ENCODE peak calls at places on chromosome 20, in nine cellular contexts. I is transverse colon, B is MCF 10A, X is neural crest cell, A is mammary epithelial cell, V is IMR-90, Q is upper lobe of right lung, M is foreskin fibroblast, O is GM12865. F is an unnamed sample.

GRCh38 chr20:34311118-34312023 is 8.2 kb upstream of the AHCY start:
- DNase-seq in O (no peak), M (no peak), I (peak; percentile 86), X (peak; percentile 36), V (no peak), A (no peak), B (no peak), Q (no peak), F (no peak)

GRCh38 chr20:271069-271468 is 13.5 kb downstream of the DEFB132 start:
- DNase-seq in A (no peak), I (no peak), B (no peak), X (no peak), V (no peak), Q (no peak), M (no peak), O (no peak), F (no peak)

GRCh38 chr20:48877299-48877698 is 44.2 kb upstream of the ARFGEF2 start:
- DNase-seq in X (no peak), V (no peak), I (no peak), A (peak; percentile 35), B (no peak), Q (no peak), O (no peak), M (no peak), F (no peak)

GRCh38 chr20:4476903-4477302 is 244.8 kb upstream of the PRND start:
- DNase-seq in X (no peak), M (no peak), O (no peak), B (peak; percentile 39), I (no peak), V (no peak), Q (no peak), A (no peak), F (no peak)

GRCh38 chr20:13392391-13392790 is 171.3 kb downstream of the ISM1 start:
- DNase-seq in O (no peak), I (no peak), V (no peak), X (no peak), B (no peak), A (no peak), Q (no peak), M (no peak), F (no peak)

GRCh38 chr20:18101125-18101820 is 36.4 kb upstream of the KAT14 start:
- DNase-seq in M (no peak), O (no peak), A (no peak), B (no peak), Q (no peak), V (no peak), X (no peak), I (no peak), F (no peak)

GRCh38 chr20:45798935-45799642 is 7.3 kb downstream of the DNTTIP1 start:
- DNase-seq in M (no peak), A (peak; percentile 37), V (peak; percentile 42), B (peak; percentile 71), I (peak; percentile 73), X (peak; percentile 62), O (peak; percentile 69), Q (no peak), F (no peak)

GRCh38 chr20:47825011-47825762 is 39.9 kb upstream of the SULF2 start:
- DNase-seq in Q (no peak), M (no peak), B (no peak), V (no peak), X (no peak), A (no peak), I (no peak), O (no peak), F (no peak)

GRCh38 chr20:25000268-25000801 is 7.8 kb upstream of the APMAP start:
- DNase-seq in V (peak; percentile 44), O (no peak), I (peak; percentile 38), B (peak; percentile 73), A (peak; percentile 89), Q (peak; percentile 87), M (peak; percentile 79), X (no peak), F (peak; percentile 29)

GRCh38 chr20:50343490-50344179 is 153.0 kb downstream of the CEBPB start:
- DNase-seq in A (no peak), V (no peak), Q (no peak), O (no peak), I (no peak), X (no peak), M (no peak), B (no peak), F (no peak)

GRCh38 chr20:15703171-15703911 is 869.9 kb downstream of the KIF16B start:
- DNase-seq in B (peak; percentile 85), M (peak; percentile 79), Q (no peak), V (peak; percentile 87), O (peak; percentile 7), I (no peak), X (no peak), A (peak; percentile 96), F (peak; percentile 55)

GRCh38 chr20:54680872-54681297 is 205.5 kb downstream of the DOK5 start:
- DNase-seq in V (peak; percentile 35), O (peak; percentile 42), M (peak; percentile 6), Q (no peak), A (peak; percentile 10), X (peak; percentile 67), B (peak; percentile 52), I (peak; percentile 8), F (no peak)
- TF ChIP-seq CTCF in V (peak; percentile 60), O (peak; percentile 46), M (peak; percentile 69), Q (peak; percentile 67), A (peak; percentile 71), X (peak; percentile 91), B (peak; percentile 71), I (peak; percentile 50), F (peak; percentile 69)

DNA sequence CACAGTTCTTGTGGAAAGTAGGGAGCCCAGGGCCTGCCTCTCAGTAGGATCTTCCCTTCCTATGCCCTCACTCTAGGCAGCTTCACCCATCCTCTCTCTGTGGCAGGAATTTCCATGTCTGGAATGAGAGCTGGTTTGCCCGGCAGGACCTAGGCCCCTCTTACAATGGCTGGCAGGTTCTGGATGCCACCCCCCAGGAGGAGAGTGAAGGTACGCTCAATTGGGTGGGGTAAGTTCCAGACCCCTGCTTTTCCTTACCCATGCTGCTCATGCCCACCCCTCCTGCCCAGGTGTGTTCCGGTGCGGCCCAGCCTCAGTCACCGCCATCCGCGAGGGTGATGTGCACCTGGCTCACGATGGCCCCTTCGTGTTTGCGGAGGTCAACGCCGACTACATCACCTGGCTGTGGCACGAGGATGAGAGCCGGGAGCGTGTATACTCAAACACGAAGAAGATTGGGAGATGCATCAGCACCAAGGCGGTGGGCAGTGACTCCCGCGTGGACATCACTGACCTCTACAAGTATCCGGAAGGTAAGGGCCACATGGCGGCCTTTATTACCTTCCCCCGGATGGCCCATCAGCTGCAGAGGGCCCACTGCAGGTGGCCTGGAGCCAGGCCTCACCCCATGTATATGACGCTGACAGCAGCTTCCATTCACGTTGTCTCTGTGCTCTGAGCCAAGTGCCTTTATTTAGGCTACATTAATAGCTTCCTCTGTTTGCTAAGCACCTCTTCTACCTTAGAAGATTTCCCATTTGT is 22.8 kb downstream of the TGM6 start:
- DNase-seq in O (no peak), V (no peak), M (no peak), I (no peak), Q (no peak), A (no peak), B (no peak), X (no peak), F (no peak)
- TF ChIP-seq CTCF in O (no peak), V (no peak), M (no peak), I (no peak), Q (no peak), A (no peak), B (no peak), X (no peak), F (no peak)

GRCh38 chr20:38731738-38732113 is 7.4 kb downstream of the SLC32A1 start:
- DNase-seq in M (no peak), V (no peak), X (no peak), O (no peak), B (no peak), A (no peak), Q (no peak), I (no peak), F (no peak)
- TF ChIP-seq CTCF in M (no peak), V (no peak), X (peak; percentile 5), O (no peak), B (no peak), A (no peak), Q (no peak), I (no peak), F (no peak)

GRCh38 chr20:62641749-62642665 is at the start of gene SLCO4A1:
- DNase-seq in B (peak; percentile 80), O (peak; percentile 89), M (peak; percentile 69), I (peak; percentile 87), Q (peak; percentile 82), X (peak; percentile 50), A (peak; percentile 39), V (peak; percentile 44), F (no peak)
- TF ChIP-seq CTCF in B (no peak), O (no peak), M (no peak), I (no peak), Q (no peak), X (no peak), A (no peak), V (no peak), F (no peak)

GRCh38 chr20:62357681-62358080 is 9.4 kb downstream of the LAMA5 start:
- DNase-seq in A (no peak), X (no peak), V (no peak), Q (no peak), M (no peak), I (no peak), B (no peak), O (no peak), F (no peak)
- TF ChIP-seq CTCF in A (no peak), X (no peak), V (no peak), Q (no peak), M (no peak), I (no peak), B (no peak), O (no peak), F (no peak)

GRCh38 chr20:53162251-53162835 is 190.2 kb downstream of the TSHZ2 start:
- DNase-seq in Q (no peak), X (peak; percentile 10), I (peak; percentile 12), O (peak; percentile 37), V (peak; percentile 47), B (peak; percentile 56), M (no peak), A (peak; percentile 75), F (peak; percentile 74)
- TF ChIP-seq CTCF in Q (peak; percentile 18), X (peak; percentile 62), I (peak; percentile 12), O (peak; percentile 0), V (peak; percentile 19), B (no peak), M (peak; percentile 13), A (peak; percentile 46), F (peak; percentile 49)

GRCh38 chr20:44747166-44748004 is 1.7 kb downstream of the KCNK15 start:
- DNase-seq in B (peak; percentile 98), O (peak; percentile 70), X (peak; percentile 76), M (peak; percentile 49), I (peak; percentile 83), V (peak; percentile 53), A (peak; percentile 87), Q (peak; percentile 83), F (peak; percentile 66)
- TF ChIP-seq CTCF in B (peak; percentile 63), O (peak; percentile 73), X (peak; percentile 75), M (peak; percentile 77), I (peak; percentile 66), V (peak; percentile 66), A (peak; percentile 77), Q (peak; percentile 70), F (peak; percentile 80)